ENCODE peak calls at places on chromosomes 11 and 22, in ten cellular contexts. F is fibroblast of villous mesenchyme, T is brain microvascular endothelial cell, B is stomach, D is lower leg skin, J is fibroblast of mammary gland, V is GM23338, Z is WERI-Rb-1, E is AG04450, S is GM12865. G is an unnamed sample.
A peak's percentile ranks its signal among the peaks of the same experiment; 100 is the strongest.

GRCh38 chr11:120625565-120625964 is 114.0 kb downstream of the GRIK4 start:
- DNase-seq in Z (peak; percentile 24), D (no peak), E (no peak), B (no peak), T (no peak), S (no peak), F (no peak), V (no peak), J (no peak), G (no peak)

GRCh38 chr11:129950319-129951034 is 52.2 kb downstream of the PRDM10 start:
- DNase-seq in D (peak; percentile 53), Z (no peak), B (no peak), J (peak; percentile 42), E (peak; percentile 6), S (no peak), F (peak; percentile 69), T (no peak), V (no peak), G (no peak)

GRCh38 chr22:46547179-46547882 is 9.9 kb upstream of the CELSR1 start:
- DNase-seq in J (peak; percentile 65), T (peak; percentile 64), V (no peak), B (no peak), Z (peak; percentile 24), S (no peak), E (no peak), D (peak; percentile 66), F (peak; percentile 54), G (no peak)

GRCh38 chr11:7353100-7353499 is 101.4 kb downstream of the SYT9 start:
- DNase-seq in Z (peak; percentile 8), E (no peak), B (no peak), V (peak; percentile 87), F (peak; percentile 16), S (peak; percentile 58), D (no peak), T (peak; percentile 10), J (peak; percentile 24), G (no peak)

GRCh38 chr11:132948252-132948651 is 584.0 kb downstream of the OPCML start:
- DNase-seq in T (no peak), F (no peak), J (no peak), D (no peak), B (no peak), Z (no peak), E (no peak), V (no peak), S (no peak), G (no peak)

GRCh38 chr22:19955241-19956128 is 13.9 kb upstream of the TXNRD2 start:
- DNase-seq in E (no peak), T (no peak), Z (no peak), V (no peak), F (no peak), S (no peak), D (no peak), B (no peak), J (no peak), G (peak; percentile 54)

GRCh38 chr11:122981388-122982264 is at the start of gene BSX:
- DNase-seq in D (no peak), T (peak; percentile 38), Z (no peak), V (peak; percentile 95), J (peak; percentile 27), B (peak; percentile 45), E (no peak), F (peak; percentile 47), S (peak; percentile 35), G (peak; percentile 29)

GRCh38 chr11:106503901-106504300 is 426.4 kb downstream of the AASDHPPT start:
- DNase-seq in V (no peak), B (no peak), D (no peak), J (no peak), Z (no peak), S (no peak), T (peak; percentile 21), F (peak; percentile 13), E (no peak), G (no peak)

GRCh38 chr11:10908215-10908990 is 50.5 kb upstream of the ZBED5 start:
- DNase-seq in Z (no peak), F (peak; percentile 76), D (no peak), V (peak; percentile 74), T (peak; percentile 92), S (no peak), B (no peak), J (peak; percentile 91), E (peak; percentile 86), G (no peak)

GRCh38 chr11:114109206-114110090 is 49.9 kb downstream of the ZBTB16 start:
- DNase-seq in J (peak; percentile 34), V (no peak), T (no peak), B (no peak), F (peak; percentile 28), Z (no peak), S (no peak), E (no peak), D (no peak), G (no peak)

GRCh38 chr11:73230276-73230875 is 12.3 kb downstream of the P2RY2 start:
- DNase-seq in V (no peak), B (no peak), D (no peak), F (no peak), E (no peak), T (no peak), S (no peak), Z (peak; percentile 5), J (no peak), G (no peak)

DNA sequence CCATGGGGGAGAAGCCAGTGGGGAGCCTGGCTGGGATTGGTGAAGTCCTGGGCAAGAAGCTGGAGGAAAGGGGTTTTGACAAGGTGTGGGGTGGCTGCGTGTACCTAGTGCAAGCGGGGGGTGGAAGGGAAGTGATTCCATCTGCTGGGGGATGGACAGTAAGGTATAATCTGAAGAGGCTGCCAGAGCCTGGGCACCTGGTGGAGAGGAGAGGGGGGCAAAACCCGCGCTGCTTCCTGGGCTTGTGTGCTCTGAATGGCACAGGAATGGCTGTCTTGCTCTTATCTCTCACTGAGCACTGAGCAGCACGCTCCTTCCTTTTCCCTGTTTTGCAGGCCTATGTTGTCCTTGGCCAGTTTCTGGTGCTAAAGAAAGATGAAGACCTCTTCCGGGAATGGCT is 988 bp downstream of the BANF1 start:
- DNase-seq in J (no peak), T (no peak), F (no peak), V (no peak), B (no peak), S (no peak), Z (no peak), E (no peak), D (no peak), G (no peak)
- H3K4me3 ChIP-seq in J (peak overlapping the region; percentile 100), T (peak overlapping the region; percentile 99), F (peak overlapping the region; percentile 100), V (peak overlapping the region; percentile 97), B (peak overlapping the region; percentile 84), S (peak overlapping the region; percentile 88), Z (peak overlapping the region; percentile 87), E (peak overlapping the region; percentile 75), D (no peak overlapping the region), G (peak overlapping the region; percentile 98)

GRCh38 chr11:67630230-67630942 is 649 bp upstream of the NUDT8 start:
- DNase-seq in Z (peak; percentile 98), S (peak; percentile 99), T (peak; percentile 96), J (peak; percentile 93), F (peak; percentile 98), E (peak; percentile 87), B (peak; percentile 99), V (peak; percentile 100), D (peak; percentile 97), G (peak; percentile 88)
- TF ChIP-seq CTCF in Z (peak; percentile 91), S (peak; percentile 79), T (peak; percentile 79), J (peak; percentile 57), F (peak; percentile 75), E (peak; percentile 65), B (no peak), V (peak; percentile 86), D (no peak), G (peak; percentile 86)

DNA sequence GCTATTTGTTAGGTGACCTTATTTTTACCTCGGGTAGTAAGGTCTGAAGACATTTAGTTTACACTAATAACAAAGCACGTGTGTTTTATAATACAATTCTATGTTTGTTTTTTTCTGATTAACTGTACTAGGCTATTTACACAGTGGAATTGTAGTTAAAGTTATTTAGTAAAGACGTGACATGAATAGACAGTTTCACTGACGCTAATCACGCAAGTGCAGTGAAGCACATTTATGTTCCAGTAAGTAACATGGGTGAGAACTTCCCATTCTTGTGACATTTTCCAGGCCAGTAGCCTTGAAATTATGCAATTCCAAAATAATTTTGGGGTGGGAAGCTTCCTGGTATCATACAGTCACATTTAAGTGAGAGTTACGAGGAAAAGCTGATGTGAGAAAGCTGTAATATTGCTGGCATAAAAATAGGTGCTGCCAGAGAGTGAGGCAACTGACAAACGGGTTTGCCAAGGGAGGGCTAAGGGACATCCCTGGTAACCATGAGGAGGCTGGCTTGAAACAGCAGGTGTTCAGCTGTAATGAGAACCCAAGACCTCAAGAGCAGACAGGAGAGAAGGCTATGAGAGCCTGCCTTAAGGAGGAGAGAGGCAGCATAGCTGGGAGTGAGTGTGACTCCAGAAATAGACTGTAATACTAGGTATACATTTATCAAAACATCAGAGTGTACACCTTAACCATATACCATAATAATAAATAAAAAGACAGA is 378.8 kb downstream of the DCDC1 start:
- DNase-seq in D (no peak), S (no peak), F (no peak), B (no peak), T (no peak), V (no peak), J (no peak), E (no peak), Z (no peak), G (no peak)
- H3K4me3 ChIP-seq in D (no peak overlapping the region), S (no peak overlapping the region), F (no peak overlapping the region), B (no peak overlapping the region), T (no peak overlapping the region), V (no peak overlapping the region), J (no peak overlapping the region), E (no peak overlapping the region), Z (no peak overlapping the region), G (no peak overlapping the region)

DNA sequence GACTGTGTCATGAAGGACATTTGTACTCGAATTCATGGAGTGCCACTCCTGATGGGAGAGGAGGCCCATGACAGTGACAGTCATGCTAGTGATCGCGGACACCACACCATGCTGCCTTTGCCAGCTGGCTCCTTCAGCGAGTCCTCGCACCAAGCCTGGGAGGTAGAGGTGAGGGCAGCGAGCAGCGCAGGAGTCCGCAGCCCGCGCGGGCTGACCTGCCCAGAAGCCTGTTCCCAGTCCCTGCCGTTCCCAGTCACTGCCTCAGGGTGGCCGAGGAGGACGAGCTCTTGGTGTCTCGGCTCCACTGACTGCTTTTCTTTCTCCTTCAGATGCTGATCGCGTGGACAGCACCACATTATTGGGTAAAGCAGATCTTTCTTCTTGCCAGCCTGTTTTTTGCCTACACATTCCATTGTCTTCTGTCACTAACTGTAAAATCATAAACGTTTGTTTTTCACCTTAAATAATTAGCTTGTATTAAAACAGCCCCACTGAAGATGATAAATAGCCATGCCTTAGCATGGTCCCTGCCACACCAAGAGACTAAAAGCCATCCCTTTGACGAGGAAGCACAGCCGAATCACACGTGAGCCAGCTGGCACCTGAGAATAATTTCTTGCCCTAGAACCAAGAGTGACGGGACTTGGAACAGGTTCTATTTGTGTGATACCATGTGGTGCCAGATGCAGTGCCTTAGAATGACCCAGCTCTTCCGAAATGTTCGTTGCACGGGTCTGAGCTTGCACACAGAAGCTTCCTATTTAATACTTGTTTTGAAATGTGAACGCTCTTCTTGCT is 25.5 kb downstream of the FAM118A start:
- DNase-seq in S (no peak), F (peak; percentile 14), Z (peak; percentile 19), B (no peak), E (no peak), T (no peak), V (peak; percentile 79), J (no peak), D (no peak), G (no peak)
- TF ChIP-seq CTCF in S (no peak), F (peak; percentile 21), Z (peak; percentile 36), B (no peak), E (peak; percentile 21), T (peak; percentile 28), V (peak; percentile 31), J (no peak), D (no peak), G (no peak)

G was measured in CD8-positive, alpha-beta T cell.